ENCODE peak calls at places on chromosomes 16 and 17, in five cellular contexts. S, I, Q, E and D are unnamed samples.

GRCh38 chr16:12386076-12386641 is 409.6 kb downstream of the SNX29 start:
- DNase-seq in S (no peak), I (no peak), Q (no peak), E (no peak), D (no peak)

GRCh38 chr17:9677411-9677810 is 32.1 kb downstream of the USP43 start:
- DNase-seq in S (no peak), I (no peak), Q (no peak), E (no peak), D (no peak)

GRCh38 chr17:35807371-35808144 is 1.7 kb upstream of the TAF15 start:
- DNase-seq in S (no peak), I (peak; percentile 76), Q (no peak), E (no peak), D (no peak)

GRCh38 chr16:23334421-23334853 is 32.3 kb downstream of the SCNN1B start:
- DNase-seq in S (no peak), I (no peak), Q (no peak), E (no peak), D (no peak)

GRCh38 chr16:10565167-10565566 is 15.2 kb downstream of the EMP2 start:
- DNase-seq in S (no peak), I (no peak), Q (no peak), E (no peak), D (no peak)

GRCh38 chr17:81153340-81153803 is 11.9 kb upstream of the PVALEF start:
- DNase-seq in S (no peak), I (peak; percentile 44), Q (no peak), E (no peak), D (no peak)

GRCh38 chr16:79171504-79172240 is 428.9 kb downstream of the MAF start:
- DNase-seq in S (no peak), I (no peak), Q (no peak), E (no peak), D (no peak)

GRCh38 chr17:45315583-45316270 is 1.1 kb downstream of the MAP3K14 start:
- DNase-seq in S (no peak), I (no peak), Q (no peak), E (no peak), D (no peak)

GRCh38 chr17:61862105-61862574 is 1.2 kb downstream of the BRIP1 start:
- DNase-seq in S (no peak), I (peak; percentile 56), Q (no peak), E (no peak), D (no peak)

GRCh38 chr17:70796757-70797156 is 627.4 kb downstream of the KCNJ2 start:
- DNase-seq in S (no peak), I (no peak), Q (no peak), E (no peak), D (no peak)

GRCh38 chr16:70715113-70715711 is 29.4 kb upstream of the MTSS2 start:
- DNase-seq in S (no peak), I (peak; percentile 100), Q (no peak), E (no peak), D (no peak)

GRCh38 chr16:81560979-81561657 is 116.5 kb downstream of the CMIP start:
- DNase-seq in S (peak; percentile 14), I (peak; percentile 62), Q (no peak), E (no peak), D (no peak)

GRCh38 chr16:68086336-68086821 is 1.2 kb downstream of the NFATC3 start:
- DNase-seq in S (no peak), I (peak; percentile 55), Q (no peak), E (no peak), D (no peak)

GRCh38 chr17:596287-596686 is 118.4 kb downstream of the VPS53 start:
- DNase-seq in S (no peak), I (peak; percentile 42), Q (no peak), E (no peak), D (no peak)

GRCh38 chr16:17134586-17134985 is 336.2 kb downstream of the XYLT1 start:
- DNase-seq in S (no peak), I (no peak), Q (no peak), E (no peak), D (no peak)

GRCh38 chr17:12290207-12290606 is 269.5 kb downstream of the MAP2K4 start:
- DNase-seq in S (no peak), I (no peak), Q (no peak), E (no peak), D (no peak)

GRCh38 chr16:46568472-46569230 is 52.5 kb downstream of the SHCBP1 start:
- DNase-seq in S (no peak), I (no peak), Q (no peak), E (no peak), D (no peak)